ENCODE peak calls at places on chromosome 2, in four cellular contexts. D is AG04450; V is naive thymus-derived CD4-positive, alpha-beta T cell; Y is cardiac muscle cell. U is an unnamed sample.

GRCh38 chr2:63364866-63365265 is 223.4 kb downstream of the WDPCP start:
- DNase-seq in Y (no peak), D (no peak), V (no peak), U (no peak)

GRCh38 chr2:239566995-239567580 is 166.3 kb upstream of the HDAC4 start:
- DNase-seq in Y (no peak), V (no peak), D (no peak), U (no peak)

GRCh38 chr2:85188852-85189251 is 55.7 kb downstream of the TCF7L1 start:
- DNase-seq in D (no peak), V (no peak), Y (no peak), U (no peak)

GRCh38 chr2:48607307-48608014 is 10.2 kb upstream of the GTF2A1L start:
- DNase-seq in Y (peak), V (no peak), D (no peak), U (no peak)

GRCh38 chr2:227125506-227125905 is 38.5 kb downstream of the COL4A4 start:
- DNase-seq in Y (no peak), V (no peak), D (no peak), U (no peak)

GRCh38 chr2:34570266-34570872 is 971.3 kb upstream of the FAM98A start:
- DNase-seq in V (no peak), Y (no peak), D (no peak), U (no peak)

GRCh38 chr2:160109939-160110673 is 47.7 kb upstream of the PLA2R1 start:
- DNase-seq in D (peak), V (peak), Y (peak), U (peak)

GRCh38 chr2:205695460-205695979 is 13.2 kb downstream of the NRP2 start:
- DNase-seq in V (no peak), D (peak), Y (peak), U (no peak)

GRCh38 chr2:84085562-84085961 is 373.5 kb downstream of the SUCLG1 start:
- DNase-seq in V (no peak), Y (no peak), D (no peak), U (no peak)

GRCh38 chr2:181122601-181123000 is 142.2 kb downstream of the UBE2E3 start:
- DNase-seq in V (no peak), D (no peak), Y (no peak), U (no peak)

GRCh38 chr2:181124499-181124898 is 144.1 kb downstream of the UBE2E3 start:
- DNase-seq in D (no peak), V (peak), Y (peak), U (no peak)

GRCh38 chr2:181126311-181126710 is 145.9 kb downstream of the UBE2E3 start:
- DNase-seq in D (no peak), V (no peak), Y (no peak), U (no peak)

GRCh38 chr2:181125364-181125763 is 145.0 kb downstream of the UBE2E3 start:
- DNase-seq in V (no peak), Y (no peak), D (no peak), U (no peak)

GRCh38 chr2:181123798-181124217 is 143.4 kb downstream of the UBE2E3 start:
- DNase-seq in Y (peak), D (no peak), V (peak), U (peak)
- H3K27ac ChIP-seq in Y (no peak), D (no peak), V (peak), U (peak)

GRCh38 chr2:215772003-215772402 is 241.3 kb downstream of the MREG start:
- DNase-seq in V (no peak), Y (peak), D (no peak), U (no peak)

GRCh38 chr2:215772634-215773563 is 240.5 kb downstream of the MREG start:
- DNase-seq in V (no peak), D (no peak), Y (peak), U (no peak)

GRCh38 chr2:215771241-215771640 is 242.1 kb downstream of the MREG start:
- DNase-seq in Y (no peak), V (no peak), D (no peak), U (no peak)

GRCh38 chr2:215769246-215769645 is 244.1 kb downstream of the MREG start:
- DNase-seq in Y (no peak), V (no peak), D (no peak), U (no peak)

GRCh38 chr2:215770668-215771067 is 242.7 kb downstream of the MREG start:
- DNase-seq in Y (no peak), V (no peak), D (no peak), U (no peak)
- H3K27ac ChIP-seq in Y (peak), V (no peak), D (no peak), U (no peak)

DNA sequence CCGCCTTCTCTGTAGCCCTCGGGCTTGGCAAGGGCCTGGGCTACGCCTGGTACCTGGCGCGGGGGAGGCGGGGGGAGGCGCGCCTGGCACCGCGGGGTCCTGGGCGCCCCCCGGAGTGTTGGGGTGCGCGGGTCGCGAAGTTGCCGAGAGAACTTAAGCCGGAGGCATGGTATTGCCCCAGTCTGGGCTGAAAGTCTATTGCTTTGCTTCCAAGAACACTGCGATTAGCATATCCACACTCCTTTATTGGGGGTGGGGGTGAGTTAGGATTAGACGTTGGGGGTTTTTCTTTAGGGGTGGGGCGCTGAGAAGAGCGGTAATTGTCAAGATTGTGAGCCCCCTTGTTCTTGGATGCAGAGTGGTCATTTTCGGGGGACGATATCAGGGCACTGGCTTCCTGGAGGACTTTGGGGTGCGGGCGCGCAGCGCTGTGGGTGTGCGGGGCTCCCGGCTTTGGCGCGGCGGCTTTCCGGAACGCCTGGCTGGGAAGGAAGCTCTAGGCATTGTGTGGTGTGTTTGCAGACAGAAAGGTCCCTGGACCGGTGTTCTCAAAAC is 799 bp downstream of the TANC1 start:
- DNase-seq in D (no peak), Y (no peak), V (no peak), U (no peak)
- H3K27ac ChIP-seq in D (no peak), Y (peak), V (no peak), U (no peak)

GRCh38 chr2:46118656-46119338 is 178.4 kb upstream of the EPAS1 start:
- DNase-seq in V (no peak), Y (peak), D (no peak), U (no peak)

GRCh38 chr2:46117994-46118393 is 179.2 kb upstream of the EPAS1 start:
- DNase-seq in D (no peak), V (no peak), Y (no peak), U (no peak)

GRCh38 chr2:46114981-46115380 is 182.2 kb upstream of the EPAS1 start:
- DNase-seq in D (no peak), Y (peak), V (no peak), U (no peak)

GRCh38 chr2:46117379-46117778 is 179.8 kb upstream of the EPAS1 start:
- DNase-seq in V (no peak), D (no peak), Y (peak), U (no peak)

DNA sequence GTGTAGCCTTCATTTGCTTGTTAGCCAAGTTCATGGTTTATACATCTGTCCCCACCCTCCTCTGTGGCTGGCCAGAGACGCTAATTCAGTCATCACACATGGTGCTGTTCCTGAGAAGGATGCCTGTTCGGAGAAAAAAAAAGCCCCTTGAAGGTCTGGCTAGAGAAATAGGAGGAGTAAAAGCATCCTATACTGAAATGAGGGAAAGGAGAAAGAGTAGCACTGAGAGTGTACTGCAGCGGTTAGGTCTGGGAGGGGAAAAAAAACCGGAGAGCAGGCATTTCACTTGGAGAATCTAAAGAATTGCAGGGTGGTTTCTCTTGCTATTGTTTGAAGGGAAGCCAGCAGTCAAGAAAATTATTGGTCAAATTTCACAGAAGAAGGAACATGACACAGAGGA is 180.6 kb upstream of the EPAS1 start:
- DNase-seq in D (no peak), Y (peak), V (no peak), U (no peak)
- H3K27ac ChIP-seq in D (no peak), Y (no peak), V (no peak), U (no peak)

GRCh38 chr2:158134055-158134454 is 32.4 kb downstream of the UPP2 start:
- DNase-seq in D (no peak), Y (no peak), V (no peak), U (no peak)
- H3K27ac ChIP-seq in D (no peak), Y (no peak), V (no peak), U (no peak)

GRCh38 chr2:188787661-188788044 is 186.5 kb upstream of the COL3A1 start:
- DNase-seq in V (no peak), D (no peak), Y (peak), U (no peak)

GRCh38 chr2:188789951-188790350 is 184.2 kb upstream of the COL3A1 start:
- DNase-seq in V (no peak), Y (no peak), D (no peak), U (no peak)

GRCh38 chr2:188786368-188786781 is 187.8 kb upstream of the COL3A1 start:
- DNase-seq in Y (peak), D (no peak), V (no peak), U (no peak)

GRCh38 chr2:188787002-188787660 is 187.0 kb upstream of the COL3A1 start:
- DNase-seq in Y (peak), D (no peak), V (no peak), U (no peak)

DNA sequence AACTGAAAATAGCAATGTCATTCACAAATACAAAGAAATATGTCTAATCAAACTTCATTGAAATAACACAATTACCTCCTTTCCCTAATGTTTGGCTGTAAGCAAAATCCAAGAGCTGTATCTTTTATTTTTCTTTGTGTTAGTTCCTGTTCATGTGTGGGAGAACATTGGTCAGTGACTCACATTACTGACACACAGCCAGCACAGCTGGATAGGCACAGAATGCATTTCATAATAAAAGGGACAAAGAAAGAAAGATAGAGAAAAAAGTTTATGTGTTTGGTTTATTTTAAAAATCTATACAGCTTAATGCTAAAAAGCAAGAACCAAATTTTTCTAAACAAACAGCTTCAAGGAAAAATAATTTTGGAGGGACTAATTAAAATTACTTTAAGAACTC is 185.6 kb upstream of the COL3A1 start:
- DNase-seq in V (no peak), D (no peak), Y (peak), U (no peak)
- H3K27ac ChIP-seq in V (no peak), D (no peak), Y (no peak), U (no peak)

GRCh38 chr2:167181134-167181533 is 292.9 kb downstream of the XIRP2 start:
- DNase-seq in V (no peak), D (no peak), Y (peak), U (no peak)

GRCh38 chr2:167182403-167182802 is 294.1 kb downstream of the XIRP2 start:
- DNase-seq in Y (no peak), D (no peak), V (no peak), U (no peak)

GRCh38 chr2:167183916-167184315 is 295.6 kb downstream of the XIRP2 start:
- DNase-seq in Y (no peak), V (no peak), D (no peak), U (no peak)

GRCh38 chr2:167177196-167177595 is 288.9 kb downstream of the XIRP2 start:
- DNase-seq in V (no peak), D (no peak), Y (peak), U (no peak)

DNA sequence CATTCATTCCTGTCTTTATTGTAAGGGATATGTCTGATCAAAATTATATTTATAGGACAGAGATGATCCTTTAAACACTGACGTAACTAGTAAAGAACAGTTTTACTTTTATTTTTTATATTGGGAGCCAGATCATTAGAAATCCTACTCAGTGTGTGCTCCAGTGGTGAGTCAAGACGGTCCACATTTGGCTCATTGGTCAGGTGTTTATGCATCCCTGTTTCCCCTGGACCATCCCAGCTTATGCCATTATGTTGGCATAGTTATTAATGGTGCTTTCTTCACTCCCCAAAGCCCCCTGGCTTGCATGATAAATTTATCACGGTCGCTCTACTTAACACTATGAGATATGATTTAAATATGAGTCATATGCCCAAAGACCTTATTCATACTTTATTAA is 293.4 kb downstream of the XIRP2 start:
- DNase-seq in D (no peak), V (no peak), Y (no peak), U (no peak)
- H3K27ac ChIP-seq in D (no peak), V (no peak), Y (no peak), U (no peak)